ENCODE peak calls at places on chromosomes 3 and 15, in nine cellular contexts. One of them, this sample, is unnamed.

GRCh38 chr3:56689303-56689702 is 6.2 kb upstream of the TASOR start:
- DNase-seq in mesendoderm: no peak
- DNase-seq in Ammon's horn: no peak
- DNase-seq in activated CD4-positive, CD25-positive, alpha-beta regulatory T cell treated with anti-CD3 and anti-CD28 coated beads, Interleukin-2, amount 50 U/mL, for 72 hours: no peak
- DNase-seq in RWPE1: no peak
- DNase-seq in SHP77: no peak
- DNase-seq in activated T-cell treated with anti-CD3 and anti-CD28 coated beads for 4 hours: no peak
- DNase-seq in GM06990: no peak
- DNase-seq in ACHN: no peak
- DNase-seq in this sample: no peak

GRCh38 chr3:179672918-179673317 is 20.1 kb downstream of the USP13 start:
- DNase-seq in mesendoderm: no peak
- DNase-seq in Ammon's horn: no peak
- DNase-seq in activated CD4-positive, CD25-positive, alpha-beta regulatory T cell treated with anti-CD3 and anti-CD28 coated beads, Interleukin-2, amount 50 U/mL, for 72 hours: no peak
- DNase-seq in RWPE1: peak
- DNase-seq in SHP77: no peak
- DNase-seq in activated T-cell treated with anti-CD3 and anti-CD28 coated beads for 4 hours: no peak
- DNase-seq in GM06990: no peak
- DNase-seq in ACHN: no peak
- DNase-seq in this sample: no peak

GRCh38 chr3:78116874-78117273 is 1077.0 kb downstream of the ROBO2 start:
- DNase-seq in mesendoderm: no peak
- DNase-seq in Ammon's horn: no peak
- DNase-seq in activated CD4-positive, CD25-positive, alpha-beta regulatory T cell treated with anti-CD3 and anti-CD28 coated beads, Interleukin-2, amount 50 U/mL, for 72 hours: no peak
- DNase-seq in RWPE1: no peak
- DNase-seq in SHP77: no peak
- DNase-seq in activated T-cell treated with anti-CD3 and anti-CD28 coated beads for 4 hours: no peak
- DNase-seq in GM06990: no peak
- DNase-seq in ACHN: no peak
- DNase-seq in this sample: no peak

GRCh38 chr3:156217674-156218352 is 97.4 kb downstream of the KCNAB1 start:
- DNase-seq in mesendoderm: no peak
- DNase-seq in Ammon's horn: no peak
- DNase-seq in activated CD4-positive, CD25-positive, alpha-beta regulatory T cell treated with anti-CD3 and anti-CD28 coated beads, Interleukin-2, amount 50 U/mL, for 72 hours: no peak
- DNase-seq in RWPE1: no peak
- DNase-seq in SHP77: no peak
- DNase-seq in activated T-cell treated with anti-CD3 and anti-CD28 coated beads for 4 hours: no peak
- DNase-seq in GM06990: no peak
- DNase-seq in ACHN: no peak
- DNase-seq in this sample: no peak

GRCh38 chr3:12768579-12769527 is 9.8 kb upstream of the TMEM40 start:
- DNase-seq in mesendoderm: peak
- DNase-seq in Ammon's horn: no peak
- DNase-seq in activated CD4-positive, CD25-positive, alpha-beta regulatory T cell treated with anti-CD3 and anti-CD28 coated beads, Interleukin-2, amount 50 U/mL, for 72 hours: no peak
- DNase-seq in RWPE1: no peak
- DNase-seq in SHP77: no peak
- DNase-seq in activated T-cell treated with anti-CD3 and anti-CD28 coated beads for 4 hours: no peak
- DNase-seq in GM06990: no peak
- DNase-seq in ACHN: no peak
- DNase-seq in this sample: no peak

GRCh38 chr3:39505866-39506738 is 38.6 kb downstream of the MOBP start:
- DNase-seq in mesendoderm: peak
- DNase-seq in Ammon's horn: no peak
- DNase-seq in activated CD4-positive, CD25-positive, alpha-beta regulatory T cell treated with anti-CD3 and anti-CD28 coated beads, Interleukin-2, amount 50 U/mL, for 72 hours: no peak
- DNase-seq in RWPE1: no peak
- DNase-seq in SHP77: no peak
- DNase-seq in activated T-cell treated with anti-CD3 and anti-CD28 coated beads for 4 hours: no peak
- DNase-seq in GM06990: no peak
- DNase-seq in ACHN: no peak
- DNase-seq in this sample: no peak

GRCh38 chr3:27990347-27990746 is 251.1 kb upstream of the CMC1 start:
- DNase-seq in mesendoderm: no peak
- DNase-seq in Ammon's horn: no peak
- DNase-seq in activated CD4-positive, CD25-positive, alpha-beta regulatory T cell treated with anti-CD3 and anti-CD28 coated beads, Interleukin-2, amount 50 U/mL, for 72 hours: no peak
- DNase-seq in RWPE1: no peak
- DNase-seq in SHP77: no peak
- DNase-seq in activated T-cell treated with anti-CD3 and anti-CD28 coated beads for 4 hours: no peak
- DNase-seq in GM06990: no peak
- DNase-seq in ACHN: no peak
- DNase-seq in this sample: no peak

GRCh38 chr15:39301589-39301999 is 279.3 kb upstream of the THBS1 start:
- DNase-seq in mesendoderm: no peak
- DNase-seq in Ammon's horn: no peak
- DNase-seq in activated CD4-positive, CD25-positive, alpha-beta regulatory T cell treated with anti-CD3 and anti-CD28 coated beads, Interleukin-2, amount 50 U/mL, for 72 hours: no peak
- DNase-seq in RWPE1: no peak
- DNase-seq in SHP77: no peak
- DNase-seq in activated T-cell treated with anti-CD3 and anti-CD28 coated beads for 4 hours: no peak
- DNase-seq in GM06990: no peak
- DNase-seq in ACHN: no peak
- DNase-seq in this sample: no peak

GRCh38 chr3:79809106-79809505 is 41.3 kb upstream of the ROBO1 start:
- DNase-seq in mesendoderm: no peak
- DNase-seq in Ammon's horn: no peak
- DNase-seq in activated CD4-positive, CD25-positive, alpha-beta regulatory T cell treated with anti-CD3 and anti-CD28 coated beads, Interleukin-2, amount 50 U/mL, for 72 hours: no peak
- DNase-seq in RWPE1: no peak
- DNase-seq in SHP77: no peak
- DNase-seq in activated T-cell treated with anti-CD3 and anti-CD28 coated beads for 4 hours: no peak
- DNase-seq in GM06990: no peak
- DNase-seq in ACHN: peak
- DNase-seq in this sample: no peak

GRCh38 chr15:69145149-69145693 is 15.2 kb upstream of the GLCE start:
- DNase-seq in mesendoderm: no peak
- DNase-seq in Ammon's horn: no peak
- DNase-seq in activated CD4-positive, CD25-positive, alpha-beta regulatory T cell treated with anti-CD3 and anti-CD28 coated beads, Interleukin-2, amount 50 U/mL, for 72 hours: no peak
- DNase-seq in RWPE1: no peak
- DNase-seq in SHP77: no peak
- DNase-seq in activated T-cell treated with anti-CD3 and anti-CD28 coated beads for 4 hours: no peak
- DNase-seq in GM06990: no peak
- DNase-seq in ACHN: no peak
- DNase-seq in this sample: no peak

GRCh38 chr15:67790610-67791319 is 34.5 kb upstream of the SKOR1 start:
- DNase-seq in mesendoderm: no peak
- DNase-seq in Ammon's horn: no peak
- DNase-seq in activated CD4-positive, CD25-positive, alpha-beta regulatory T cell treated with anti-CD3 and anti-CD28 coated beads, Interleukin-2, amount 50 U/mL, for 72 hours: no peak
- DNase-seq in RWPE1: no peak
- DNase-seq in SHP77: no peak
- DNase-seq in activated T-cell treated with anti-CD3 and anti-CD28 coated beads for 4 hours: no peak
- DNase-seq in GM06990: no peak
- DNase-seq in ACHN: no peak
- DNase-seq in this sample: no peak

GRCh38 chr3:16319307-16319706 is 54.3 kb downstream of the OXNAD1 start:
- DNase-seq in mesendoderm: peak
- DNase-seq in Ammon's horn: no peak
- DNase-seq in activated CD4-positive, CD25-positive, alpha-beta regulatory T cell treated with anti-CD3 and anti-CD28 coated beads, Interleukin-2, amount 50 U/mL, for 72 hours: peak
- DNase-seq in RWPE1: no peak
- DNase-seq in SHP77: peak
- DNase-seq in activated T-cell treated with anti-CD3 and anti-CD28 coated beads for 4 hours: peak
- DNase-seq in GM06990: no peak
- DNase-seq in ACHN: peak
- DNase-seq in this sample: no peak

GRCh38 chr3:73765878-73766564 is 141.3 kb upstream of the PDZRN3 start:
- DNase-seq in mesendoderm: no peak
- DNase-seq in Ammon's horn: no peak
- DNase-seq in activated CD4-positive, CD25-positive, alpha-beta regulatory T cell treated with anti-CD3 and anti-CD28 coated beads, Interleukin-2, amount 50 U/mL, for 72 hours: no peak
- DNase-seq in RWPE1: no peak
- DNase-seq in SHP77: no peak
- DNase-seq in activated T-cell treated with anti-CD3 and anti-CD28 coated beads for 4 hours: no peak
- DNase-seq in GM06990: no peak
- DNase-seq in ACHN: no peak
- DNase-seq in this sample: no peak

GRCh38 chr3:13528217-13528801 is 20.6 kb upstream of the FBLN2 start:
- DNase-seq in mesendoderm: peak
- DNase-seq in Ammon's horn: no peak
- DNase-seq in activated CD4-positive, CD25-positive, alpha-beta regulatory T cell treated with anti-CD3 and anti-CD28 coated beads, Interleukin-2, amount 50 U/mL, for 72 hours: no peak
- DNase-seq in RWPE1: no peak
- DNase-seq in SHP77: no peak
- DNase-seq in activated T-cell treated with anti-CD3 and anti-CD28 coated beads for 4 hours: no peak
- DNase-seq in GM06990: no peak
- DNase-seq in ACHN: peak
- DNase-seq in this sample: no peak

GRCh38 chr3:13346481-13347389 is 73.4 kb downstream of the NUP210 start:
- DNase-seq in mesendoderm: peak
- DNase-seq in Ammon's horn: peak
- DNase-seq in activated CD4-positive, CD25-positive, alpha-beta regulatory T cell treated with anti-CD3 and anti-CD28 coated beads, Interleukin-2, amount 50 U/mL, for 72 hours: peak
- DNase-seq in RWPE1: peak
- DNase-seq in SHP77: peak
- DNase-seq in activated T-cell treated with anti-CD3 and anti-CD28 coated beads for 4 hours: peak
- DNase-seq in GM06990: no peak
- DNase-seq in ACHN: no peak
- DNase-seq in this sample: no peak

GRCh38 chr3:11621077-11621476 is 22.6 kb downstream of the VGLL4 start:
- DNase-seq in mesendoderm: no peak
- DNase-seq in Ammon's horn: no peak
- DNase-seq in activated CD4-positive, CD25-positive, alpha-beta regulatory T cell treated with anti-CD3 and anti-CD28 coated beads, Interleukin-2, amount 50 U/mL, for 72 hours: no peak
- DNase-seq in RWPE1: no peak
- DNase-seq in SHP77: no peak
- DNase-seq in activated T-cell treated with anti-CD3 and anti-CD28 coated beads for 4 hours: no peak
- DNase-seq in GM06990: no peak
- DNase-seq in ACHN: no peak
- DNase-seq in this sample: no peak

GRCh38 chr3:69032137-69032536 is 18.7 kb upstream of the EOGT start:
- DNase-seq in mesendoderm: no peak
- DNase-seq in Ammon's horn: no peak
- DNase-seq in activated CD4-positive, CD25-positive, alpha-beta regulatory T cell treated with anti-CD3 and anti-CD28 coated beads, Interleukin-2, amount 50 U/mL, for 72 hours: no peak
- DNase-seq in RWPE1: no peak
- DNase-seq in SHP77: no peak
- DNase-seq in activated T-cell treated with anti-CD3 and anti-CD28 coated beads for 4 hours: no peak
- DNase-seq in GM06990: no peak
- DNase-seq in ACHN: no peak
- DNase-seq in this sample: no peak

GRCh38 chr15:99433026-99433756 is 132.6 kb upstream of the MEF2A start:
- DNase-seq in mesendoderm: no peak
- DNase-seq in Ammon's horn: no peak
- DNase-seq in activated CD4-positive, CD25-positive, alpha-beta regulatory T cell treated with anti-CD3 and anti-CD28 coated beads, Interleukin-2, amount 50 U/mL, for 72 hours: peak
- DNase-seq in RWPE1: peak
- DNase-seq in SHP77: no peak
- DNase-seq in activated T-cell treated with anti-CD3 and anti-CD28 coated beads for 4 hours: no peak
- DNase-seq in GM06990: no peak
- DNase-seq in ACHN: no peak
- DNase-seq in this sample: peak